ENCODE peak calls at places on chromosomes 6 and 20, in eight cellular contexts. S is pancreas, W is right lobe of liver, Q is fibroblast of lung, N is cardiac fibroblast, J is left lung, P is breast epithelium, K is choroid plexus epithelial cell. A is an unnamed sample.

GRCh38 chr20:45835230-45836224 is 1.9 kb downstream of the SNX21 start:
- DNase-seq in S (no peak), W (no peak), Q (peak; percentile 91), N (peak; percentile 61), J (no peak), P (no peak), K (no peak), A (peak; percentile 87)

GRCh38 chr20:992801-993535 is 9.1 kb downstream of the RSPO4 start:
- DNase-seq in S (no peak), W (no peak), Q (no peak), N (no peak), J (no peak), P (no peak), K (no peak), A (no peak)

GRCh38 chr6:166005846-166006592 is 161.6 kb downstream of the TBXT start:
- DNase-seq in S (peak; percentile 63), W (no peak), Q (peak; percentile 93), N (peak; percentile 89), J (no peak), P (no peak), K (peak; percentile 82), A (no peak)

GRCh38 chr20:64214113-64214512 is 41.4 kb upstream of the PCMTD2 start:
- DNase-seq in S (no peak), W (no peak), Q (no peak), N (no peak), J (no peak), P (no peak), K (no peak), A (no peak)

GRCh38 chr6:130958468-130958867 is 104.6 kb downstream of the EPB41L2 start:
- DNase-seq in S (no peak), W (no peak), Q (no peak), N (peak; percentile 52), J (no peak), P (no peak), K (peak; percentile 65), A (no peak)

GRCh38 chr6:79762370-79762769 is 131.2 kb downstream of the SH3BGRL2 start:
- DNase-seq in S (no peak), W (no peak), Q (peak; percentile 5), N (no peak), J (no peak), P (no peak), K (peak; percentile 48), A (peak; percentile 28)

GRCh38 chr6:73873081-73873480 is 177.1 kb downstream of the CD109 start:
- DNase-seq in S (no peak), W (no peak), Q (peak; percentile 16), N (no peak), J (no peak), P (no peak), K (no peak), A (peak; percentile 31)

GRCh38 chr6:101730954-101731353 is 337.4 kb downstream of the GRIK2 start:
- DNase-seq in S (no peak), W (no peak), Q (peak; percentile 42), N (peak; percentile 31), J (no peak), P (no peak), K (peak; percentile 56), A (peak; percentile 0)

GRCh38 chr6:46677314-46677654 is 10.4 kb upstream of the TDRD6 start:
- DNase-seq in S (no peak), W (no peak), Q (no peak), N (no peak), J (no peak), P (no peak), K (peak; percentile 13), A (peak; percentile 4)

GRCh38 chr20:20731945-20732296 is 19.5 kb upstream of the RALGAPA2 start:
- DNase-seq in S (no peak), W (no peak), Q (no peak), N (peak; percentile 48), J (no peak), P (no peak), K (peak; percentile 66), A (no peak)

GRCh38 chr6:40922281-40922680 is 116.7 kb downstream of the UNC5CL start:
- DNase-seq in S (no peak), W (no peak), Q (peak; percentile 10), N (no peak), J (no peak), P (no peak), K (peak; percentile 19), A (peak; percentile 67)

GRCh38 chr6:40894962-40895799 is 143.8 kb downstream of the UNC5CL start:
- DNase-seq in S (peak; percentile 75), W (no peak), Q (peak; percentile 50), N (peak; percentile 56), J (peak; percentile 53), P (no peak), K (peak; percentile 47), A (peak; percentile 36)

GRCh38 chr6:127177929-127178231 is 59.4 kb downstream of the RSPO3 start:
- DNase-seq in S (no peak), W (no peak), Q (no peak), N (no peak), J (no peak), P (no peak), K (no peak), A (no peak)

GRCh38 chr6:20409427-20409971 is 7.8 kb downstream of the E2F3 start:
- DNase-seq in S (no peak), W (no peak), Q (no peak), N (no peak), J (no peak), P (no peak), K (no peak), A (no peak)

GRCh38 chr20:56799187-56799586 is 170.1 kb downstream of the TFAP2C start:
- DNase-seq in S (no peak), W (peak; percentile 85), Q (no peak), N (no peak), J (no peak), P (no peak), K (no peak), A (no peak)

GRCh38 chr6:53679446-53679933 is 13.9 kb upstream of the KLHL31 start:
- DNase-seq in S (no peak), W (no peak), Q (peak; percentile 65), N (peak; percentile 61), J (no peak), P (no peak), K (peak; percentile 80), A (peak; percentile 27)

GRCh38 chr6:111399600-111399999 is 83.4 kb downstream of the REV3L start:
- DNase-seq in S (no peak), W (no peak), Q (no peak), N (no peak), J (no peak), P (no peak), K (no peak), A (no peak)

GRCh38 chr20:62321978-62322377 is 19.2 kb downstream of the ADRM1 start:
- DNase-seq in S (no peak), W (no peak), Q (no peak), N (no peak), J (no peak), P (no peak), K (no peak), A (no peak)

GRCh38 chr6:118758942-118759341 is 107.6 kb upstream of the CEP85L start:
- DNase-seq in S (no peak), W (no peak), Q (no peak), N (no peak), J (no peak), P (no peak), K (no peak), A (no peak)

GRCh38 chr6:13397359-13398080 is 69.2 kb upstream of the TBC1D7 start:
- DNase-seq in S (no peak), W (no peak), Q (no peak), N (no peak), J (no peak), P (no peak), K (no peak), A (no peak)
- TF ChIP-seq CTCF in S (no peak), W (no peak), Q (no peak), N (peak; percentile 15), J (no peak), P (no peak), K (peak; percentile 43), A (peak; percentile 28)

GRCh38 chr6:26556263-26557070 is 18.3 kb downstream of the HMGN4 start:
- DNase-seq in S (no peak), W (no peak), Q (peak; percentile 93), N (peak; percentile 89), J (no peak), P (no peak), K (peak; percentile 90), A (peak; percentile 89)
- H3K4me3 ChIP-seq in S (no peak overlapping the region), W (no peak overlapping the region), Q (no peak overlapping the region), N (peak overlapping the region; percentile 51), J (no peak overlapping the region), P (no peak overlapping the region), K (peak overlapping the region; percentile 51), A (no peak overlapping the region)

DNA sequence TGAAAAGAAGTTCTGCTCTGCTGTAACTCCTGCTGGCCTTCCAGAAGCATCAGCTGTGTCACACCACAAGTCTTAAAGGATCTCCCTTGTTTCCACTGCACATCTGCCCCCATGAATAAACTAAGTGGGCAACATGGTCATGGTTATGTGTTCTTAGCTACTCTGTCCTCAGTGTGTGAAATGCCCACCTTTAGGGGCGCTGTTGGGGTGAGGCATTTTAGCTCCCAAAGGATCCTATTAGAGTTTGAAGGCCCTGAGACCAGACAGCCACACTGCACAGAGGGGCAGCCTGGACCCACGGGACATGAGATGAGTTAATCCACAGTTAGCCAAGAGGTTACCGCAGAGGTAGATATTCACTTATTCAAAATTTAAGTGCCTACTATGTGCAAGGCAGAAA is 294.3 kb upstream of the QKI start:
- DNase-seq in S (no peak), W (no peak), Q (no peak), N (no peak), J (no peak), P (no peak), K (no peak), A (no peak)
- TF ChIP-seq CTCF in S (no peak), W (no peak), Q (no peak), N (no peak), J (no peak), P (no peak), K (no peak), A (no peak)

DNA sequence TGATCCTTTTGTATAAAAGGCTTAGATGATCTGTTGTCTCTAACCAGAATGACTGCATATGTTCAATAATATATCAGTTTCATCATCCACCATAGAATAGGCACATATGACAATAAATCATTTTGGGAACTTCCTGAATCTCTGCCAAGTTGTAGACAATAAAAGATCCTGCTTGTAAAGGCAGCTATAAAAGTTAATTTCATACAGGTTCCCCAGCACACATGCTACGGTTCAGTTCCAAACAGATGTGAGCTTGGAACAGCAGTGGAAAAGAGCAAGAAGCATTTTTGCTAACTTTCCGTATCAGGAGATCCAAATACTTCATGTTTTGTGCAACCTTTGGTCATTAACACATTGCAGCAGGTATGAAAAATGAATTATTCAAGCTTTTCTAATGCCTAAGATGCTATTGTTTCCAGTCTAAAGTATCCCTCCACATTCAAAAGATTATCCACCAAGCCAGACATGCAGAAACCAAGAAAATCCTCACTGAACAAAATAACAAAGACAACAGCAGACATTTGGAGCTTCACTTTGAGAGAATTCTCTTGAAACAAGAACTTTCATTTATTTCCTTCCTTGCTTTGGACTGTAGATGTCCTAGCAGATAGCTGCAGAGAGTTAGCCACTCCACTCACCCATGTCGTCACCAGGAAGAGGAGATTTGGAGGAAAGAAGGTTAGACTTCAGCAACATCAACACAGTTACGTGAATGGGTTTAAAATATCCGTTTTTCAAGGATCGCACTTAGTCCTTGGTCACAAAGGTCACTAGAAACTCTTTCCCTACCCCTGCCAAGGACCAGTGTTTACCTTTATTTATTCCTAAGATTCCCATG is 453.5 kb upstream of the JARID2 start:
- DNase-seq in S (no peak), W (no peak), Q (no peak), N (no peak), J (no peak), P (no peak), K (no peak), A (peak; percentile 72)
- H3K4me3 ChIP-seq in S (no peak overlapping the region), W (no peak overlapping the region), Q (no peak overlapping the region), N (no peak overlapping the region), J (no peak overlapping the region), P (no peak overlapping the region), K (no peak overlapping the region), A (no peak overlapping the region)

A was measured in foreskin fibroblast.